ENCODE peak calls at places on chromosomes 12 and 14, in nine cellular contexts. One of them, this sample, is unnamed.
A peak's percentile ranks its signal among the peaks of the same experiment; 100 is the strongest.

GRCh38 chr12:52779914-52780313 is 2.8 kb upstream of the KRT76 start:
- DNase-seq in prostate gland: no peak
- DNase-seq in GM23338: no peak
- DNase-seq in uterus: no peak
- DNase-seq in fibroblast of lung: no peak
- DNase-seq in CD4-positive, CD25-positive, alpha-beta regulatory T cell: no peak
- DNase-seq in psoas muscle: no peak
- DNase-seq in CD8-positive, alpha-beta memory T cell: no peak
- DNase-seq in stomach: no peak
- DNase-seq in this sample: no peak

GRCh38 chr14:88452231-88452630 is 66.8 kb downstream of the SPATA7 start:
- DNase-seq in prostate gland: no peak
- DNase-seq in GM23338: peak; percentile 47
- DNase-seq in uterus: no peak
- DNase-seq in fibroblast of lung: no peak
- DNase-seq in CD4-positive, CD25-positive, alpha-beta regulatory T cell: no peak
- DNase-seq in psoas muscle: no peak
- DNase-seq in CD8-positive, alpha-beta memory T cell: no peak
- DNase-seq in stomach: no peak
- DNase-seq in this sample: no peak

GRCh38 chr12:21294176-21294575 is 40.5 kb downstream of the SLCO1A2 start:
- DNase-seq in prostate gland: no peak
- DNase-seq in GM23338: no peak
- DNase-seq in uterus: no peak
- DNase-seq in fibroblast of lung: no peak
- DNase-seq in CD4-positive, CD25-positive, alpha-beta regulatory T cell: no peak
- DNase-seq in psoas muscle: no peak
- DNase-seq in CD8-positive, alpha-beta memory T cell: no peak
- DNase-seq in stomach: no peak
- DNase-seq in this sample: no peak

GRCh38 chr14:101068958-101069549 is 165.5 kb upstream of the RTL1 start:
- DNase-seq in prostate gland: no peak
- DNase-seq in GM23338: no peak
- DNase-seq in uterus: peak; percentile 5
- DNase-seq in fibroblast of lung: no peak
- DNase-seq in CD4-positive, CD25-positive, alpha-beta regulatory T cell: no peak
- DNase-seq in psoas muscle: no peak
- DNase-seq in CD8-positive, alpha-beta memory T cell: no peak
- DNase-seq in stomach: peak; percentile 21
- DNase-seq in this sample: no peak

GRCh38 chr12:82479511-82479910 is 121.2 kb downstream of the METTL25 start:
- DNase-seq in prostate gland: no peak
- DNase-seq in GM23338: peak; percentile 41
- DNase-seq in uterus: no peak
- DNase-seq in fibroblast of lung: peak; percentile 67
- DNase-seq in CD4-positive, CD25-positive, alpha-beta regulatory T cell: no peak
- DNase-seq in psoas muscle: no peak
- DNase-seq in CD8-positive, alpha-beta memory T cell: no peak
- DNase-seq in stomach: no peak
- DNase-seq in this sample: peak; percentile 63

GRCh38 chr12:128794661-128795529 is 28.9 kb downstream of the SLC15A4 start:
- DNase-seq in prostate gland: no peak
- DNase-seq in GM23338: no peak
- DNase-seq in uterus: no peak
- DNase-seq in fibroblast of lung: no peak
- DNase-seq in CD4-positive, CD25-positive, alpha-beta regulatory T cell: peak; percentile 16
- DNase-seq in psoas muscle: no peak
- DNase-seq in CD8-positive, alpha-beta memory T cell: peak; percentile 41
- DNase-seq in stomach: peak; percentile 13
- DNase-seq in this sample: no peak

GRCh38 chr14:30227871-30228270 is 300.2 kb upstream of the PRKD1 start:
- DNase-seq in prostate gland: no peak
- DNase-seq in GM23338: no peak
- DNase-seq in uterus: peak; percentile 18
- DNase-seq in fibroblast of lung: peak; percentile 68
- DNase-seq in CD4-positive, CD25-positive, alpha-beta regulatory T cell: no peak
- DNase-seq in psoas muscle: peak; percentile 61
- DNase-seq in CD8-positive, alpha-beta memory T cell: no peak
- DNase-seq in stomach: no peak
- DNase-seq in this sample: peak; percentile 60

GRCh38 chr12:116718578-116719454 is 19.1 kb downstream of the SPRING1 start:
- DNase-seq in prostate gland: no peak
- DNase-seq in GM23338: no peak
- DNase-seq in uterus: no peak
- DNase-seq in fibroblast of lung: peak; percentile 80
- DNase-seq in CD4-positive, CD25-positive, alpha-beta regulatory T cell: no peak
- DNase-seq in psoas muscle: no peak
- DNase-seq in CD8-positive, alpha-beta memory T cell: no peak
- DNase-seq in stomach: no peak
- DNase-seq in this sample: peak; percentile 67

GRCh38 chr12:103858953-103859601 is 18.0 kb upstream of the NT5DC3 start:
- DNase-seq in prostate gland: peak; percentile 92
- DNase-seq in GM23338: no peak
- DNase-seq in uterus: peak; percentile 93
- DNase-seq in fibroblast of lung: peak; percentile 99
- DNase-seq in CD4-positive, CD25-positive, alpha-beta regulatory T cell: no peak
- DNase-seq in psoas muscle: peak; percentile 84
- DNase-seq in CD8-positive, alpha-beta memory T cell: no peak
- DNase-seq in stomach: peak; percentile 42
- DNase-seq in this sample: peak; percentile 98

GRCh38 chr12:102234599-102234998 is 37.0 kb upstream of the PMCH start:
- DNase-seq in prostate gland: no peak
- DNase-seq in GM23338: no peak
- DNase-seq in uterus: no peak
- DNase-seq in fibroblast of lung: no peak
- DNase-seq in CD4-positive, CD25-positive, alpha-beta regulatory T cell: no peak
- DNase-seq in psoas muscle: no peak
- DNase-seq in CD8-positive, alpha-beta memory T cell: no peak
- DNase-seq in stomach: no peak
- DNase-seq in this sample: no peak

GRCh38 chr12:19739195-19739776 is 300.0 kb downstream of the AEBP2 start:
- DNase-seq in prostate gland: peak; percentile 53
- DNase-seq in GM23338: peak; percentile 73
- DNase-seq in uterus: peak; percentile 54
- DNase-seq in fibroblast of lung: peak; percentile 65
- DNase-seq in CD4-positive, CD25-positive, alpha-beta regulatory T cell: peak; percentile 46
- DNase-seq in psoas muscle: no peak
- DNase-seq in CD8-positive, alpha-beta memory T cell: no peak
- DNase-seq in stomach: no peak
- DNase-seq in this sample: peak; percentile 82

GRCh38 chr12:53538209-53538689 is 31.0 kb upstream of the NPFF start:
- DNase-seq in prostate gland: peak; percentile 83
- DNase-seq in GM23338: no peak
- DNase-seq in uterus: no peak
- DNase-seq in fibroblast of lung: peak; percentile 54
- DNase-seq in CD4-positive, CD25-positive, alpha-beta regulatory T cell: no peak
- DNase-seq in psoas muscle: no peak
- DNase-seq in CD8-positive, alpha-beta memory T cell: no peak
- DNase-seq in stomach: no peak
- DNase-seq in this sample: peak; percentile 56

GRCh38 chr12:30508205-30508967 is 187.3 kb downstream of the IPO8 start:
- DNase-seq in prostate gland: no peak
- DNase-seq in GM23338: no peak
- DNase-seq in uterus: no peak
- DNase-seq in fibroblast of lung: no peak
- DNase-seq in CD4-positive, CD25-positive, alpha-beta regulatory T cell: no peak
- DNase-seq in psoas muscle: no peak
- DNase-seq in CD8-positive, alpha-beta memory T cell: no peak
- DNase-seq in stomach: no peak
- DNase-seq in this sample: no peak

GRCh38 chr14:68692916-68693771 is 99.7 kb downstream of the ZFP36L1 start:
- DNase-seq in prostate gland: no peak
- DNase-seq in GM23338: no peak
- DNase-seq in uterus: peak; percentile 51
- DNase-seq in fibroblast of lung: peak; percentile 81
- DNase-seq in CD4-positive, CD25-positive, alpha-beta regulatory T cell: no peak
- DNase-seq in psoas muscle: no peak
- DNase-seq in CD8-positive, alpha-beta memory T cell: no peak
- DNase-seq in stomach: no peak
- DNase-seq in this sample: peak; percentile 66

GRCh38 chr12:57111046-57111698 is at the start of gene STAT6:
- DNase-seq in prostate gland: peak; percentile 84
- DNase-seq in GM23338: peak; percentile 77
- DNase-seq in uterus: peak; percentile 88
- DNase-seq in fibroblast of lung: peak; percentile 76
- DNase-seq in CD4-positive, CD25-positive, alpha-beta regulatory T cell: peak; percentile 97
- DNase-seq in psoas muscle: peak; percentile 86
- DNase-seq in CD8-positive, alpha-beta memory T cell: peak; percentile 76
- DNase-seq in stomach: peak; percentile 87
- DNase-seq in this sample: peak; percentile 84

GRCh38 chr14:90503582-90503981 is 106.8 kb downstream of the CALM1 start:
- DNase-seq in prostate gland: no peak
- DNase-seq in GM23338: no peak
- DNase-seq in uterus: no peak
- DNase-seq in fibroblast of lung: no peak
- DNase-seq in CD4-positive, CD25-positive, alpha-beta regulatory T cell: no peak
- DNase-seq in psoas muscle: peak; percentile 27
- DNase-seq in CD8-positive, alpha-beta memory T cell: no peak
- DNase-seq in stomach: peak; percentile 61
- DNase-seq in this sample: no peak

GRCh38 chr12:81705586-81705985 is 53.6 kb downstream of the PPFIA2 start:
- DNase-seq in prostate gland: no peak
- DNase-seq in GM23338: no peak
- DNase-seq in uterus: no peak
- DNase-seq in fibroblast of lung: peak; percentile 50
- DNase-seq in CD4-positive, CD25-positive, alpha-beta regulatory T cell: no peak
- DNase-seq in psoas muscle: no peak
- DNase-seq in CD8-positive, alpha-beta memory T cell: no peak
- DNase-seq in stomach: no peak
- DNase-seq in this sample: no peak

GRCh38 chr14:36827861-36828260 is 166.2 kb downstream of the PAX9 start:
- DNase-seq in prostate gland: no peak
- DNase-seq in GM23338: no peak
- DNase-seq in uterus: no peak
- DNase-seq in fibroblast of lung: no peak
- DNase-seq in CD4-positive, CD25-positive, alpha-beta regulatory T cell: no peak
- DNase-seq in psoas muscle: no peak
- DNase-seq in CD8-positive, alpha-beta memory T cell: no peak
- DNase-seq in stomach: no peak
- DNase-seq in this sample: no peak

GRCh38 chr12:129729170-129729569 is 174.7 kb downstream of the TMEM132D start:
- DNase-seq in prostate gland: no peak
- DNase-seq in GM23338: no peak
- DNase-seq in uterus: no peak
- DNase-seq in fibroblast of lung: no peak
- DNase-seq in CD4-positive, CD25-positive, alpha-beta regulatory T cell: no peak
- DNase-seq in psoas muscle: no peak
- DNase-seq in CD8-positive, alpha-beta memory T cell: no peak
- DNase-seq in stomach: no peak
- DNase-seq in this sample: no peak

GRCh38 chr12:3998968-3999792 is 126.0 kb upstream of the PARP11 start:
- DNase-seq in prostate gland: peak; percentile 78
- DNase-seq in GM23338: peak; percentile 28
- DNase-seq in uterus: no peak
- DNase-seq in fibroblast of lung: no peak
- DNase-seq in CD4-positive, CD25-positive, alpha-beta regulatory T cell: no peak
- DNase-seq in psoas muscle: no peak
- DNase-seq in CD8-positive, alpha-beta memory T cell: no peak
- DNase-seq in stomach: peak; percentile 64
- DNase-seq in this sample: no peak
- H3K4me3 ChIP-seq in prostate gland: no peak overlapping the region
- H3K4me3 ChIP-seq in GM23338: no peak overlapping the region
- H3K4me3 ChIP-seq in uterus: no peak overlapping the region
- H3K4me3 ChIP-seq in fibroblast of lung: no peak overlapping the region
- H3K4me3 ChIP-seq in CD4-positive, CD25-positive, alpha-beta regulatory T cell: no peak overlapping the region
- H3K4me3 ChIP-seq in psoas muscle: no peak overlapping the region
- H3K4me3 ChIP-seq in CD8-positive, alpha-beta memory T cell: no peak overlapping the region
- H3K4me3 ChIP-seq in stomach: no peak overlapping the region
- H3K4me3 ChIP-seq in this sample: no peak overlapping the region

DNA sequence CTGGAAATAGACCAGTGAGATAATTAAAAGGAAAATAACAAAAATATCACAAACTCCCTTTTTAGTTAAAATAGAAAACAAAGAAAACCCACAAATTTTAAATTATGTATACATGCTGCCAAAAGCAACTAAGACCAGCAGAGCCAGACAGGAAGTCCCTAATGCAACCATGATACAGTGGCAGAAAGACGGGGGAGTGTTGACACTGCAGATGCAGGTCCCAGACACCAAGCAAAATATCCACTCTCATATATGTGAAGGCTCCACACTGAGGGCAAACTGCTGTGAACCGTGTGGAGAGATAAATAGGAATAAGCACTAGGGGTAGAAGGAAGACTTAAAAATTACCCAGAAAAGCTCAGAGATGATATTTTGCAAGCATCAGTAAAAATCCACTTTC is 401.0 kb downstream of the BTG1 start:
- DNase-seq in prostate gland: no peak
- DNase-seq in GM23338: no peak
- DNase-seq in uterus: no peak
- DNase-seq in fibroblast of lung: no peak
- DNase-seq in CD4-positive, CD25-positive, alpha-beta regulatory T cell: no peak
- DNase-seq in psoas muscle: no peak
- DNase-seq in CD8-positive, alpha-beta memory T cell: no peak
- DNase-seq in stomach: no peak
- DNase-seq in this sample: no peak
- H3K4me3 ChIP-seq in prostate gland: no peak overlapping the region
- H3K4me3 ChIP-seq in GM23338: no peak overlapping the region
- H3K4me3 ChIP-seq in uterus: no peak overlapping the region
- H3K4me3 ChIP-seq in fibroblast of lung: no peak overlapping the region
- H3K4me3 ChIP-seq in CD4-positive, CD25-positive, alpha-beta regulatory T cell: no peak overlapping the region
- H3K4me3 ChIP-seq in psoas muscle: no peak overlapping the region
- H3K4me3 ChIP-seq in CD8-positive, alpha-beta memory T cell: no peak overlapping the region
- H3K4me3 ChIP-seq in stomach: no peak overlapping the region
- H3K4me3 ChIP-seq in this sample: no peak overlapping the region

DNA sequence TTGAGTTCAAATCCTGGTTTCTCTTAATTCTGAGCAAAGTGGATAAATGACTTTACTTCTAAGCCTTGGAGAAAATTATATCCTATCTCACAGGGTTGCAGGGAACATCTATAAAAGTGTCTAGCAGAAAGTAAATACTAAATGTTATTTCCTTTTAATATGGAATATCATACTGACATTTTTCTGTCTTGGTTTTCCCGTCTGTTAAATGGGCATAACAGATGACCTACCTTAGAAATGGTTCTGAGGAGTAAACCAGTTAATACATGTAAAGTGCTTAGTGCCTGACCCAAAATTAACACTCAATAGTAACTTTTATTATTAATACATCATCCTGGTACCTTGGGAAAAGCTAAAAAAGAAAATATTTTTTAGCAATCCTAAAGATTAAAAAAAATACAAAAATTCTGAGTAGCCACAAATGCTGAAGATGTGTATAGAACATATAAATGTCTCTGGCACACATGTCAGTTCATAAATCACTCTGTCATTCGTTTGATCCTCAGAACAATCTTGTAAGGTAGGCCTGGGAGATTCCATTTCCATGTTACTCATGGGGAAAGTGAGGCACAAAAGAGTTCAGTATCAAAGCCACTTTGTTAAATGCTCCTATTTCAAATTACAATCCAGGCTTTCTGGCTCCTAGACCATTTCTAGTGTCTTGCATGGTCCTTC is 1.3 kb downstream of the VIPAS39 start:
- DNase-seq in prostate gland: no peak
- DNase-seq in GM23338: no peak
- DNase-seq in uterus: no peak
- DNase-seq in fibroblast of lung: no peak
- DNase-seq in CD4-positive, CD25-positive, alpha-beta regulatory T cell: no peak
- DNase-seq in psoas muscle: no peak
- DNase-seq in CD8-positive, alpha-beta memory T cell: no peak
- DNase-seq in stomach: no peak
- DNase-seq in this sample: no peak
- H3K4me3 ChIP-seq in prostate gland: no peak overlapping the region
- H3K4me3 ChIP-seq in GM23338: peak overlapping the region; percentile 80
- H3K4me3 ChIP-seq in uterus: peak overlapping the region; percentile 87
- H3K4me3 ChIP-seq in fibroblast of lung: peak overlapping the region; percentile 88
- H3K4me3 ChIP-seq in CD4-positive, CD25-positive, alpha-beta regulatory T cell: peak overlapping the region; percentile 97
- H3K4me3 ChIP-seq in psoas muscle: peak overlapping the region; percentile 99
- H3K4me3 ChIP-seq in CD8-positive, alpha-beta memory T cell: no peak overlapping the region
- H3K4me3 ChIP-seq in stomach: no peak overlapping the region
- H3K4me3 ChIP-seq in this sample: no peak overlapping the region

GRCh38 chr12:95996034-95996658 is at the start of gene HAL:
- DNase-seq in prostate gland: no peak
- DNase-seq in GM23338: no peak
- DNase-seq in uterus: no peak
- DNase-seq in fibroblast of lung: no peak
- DNase-seq in CD4-positive, CD25-positive, alpha-beta regulatory T cell: no peak
- DNase-seq in psoas muscle: no peak
- DNase-seq in CD8-positive, alpha-beta memory T cell: no peak
- DNase-seq in stomach: peak; percentile 45
- DNase-seq in this sample: no peak
- H3K4me3 ChIP-seq in prostate gland: no peak within 1 kb of the TSS
- H3K4me3 ChIP-seq in GM23338: no peak within 1 kb of the TSS
- H3K4me3 ChIP-seq in uterus: no peak within 1 kb of the TSS
- H3K4me3 ChIP-seq in fibroblast of lung: no peak within 1 kb of the TSS
- H3K4me3 ChIP-seq in CD4-positive, CD25-positive, alpha-beta regulatory T cell: no peak within 1 kb of the TSS
- H3K4me3 ChIP-seq in psoas muscle: no peak within 1 kb of the TSS
- H3K4me3 ChIP-seq in CD8-positive, alpha-beta memory T cell: no peak within 1 kb of the TSS
- H3K4me3 ChIP-seq in stomach: no peak within 1 kb of the TSS
- H3K4me3 ChIP-seq in this sample: no peak within 1 kb of the TSS

This sample was measured in astrocyte of the spinal cord.